ENCODE peak calls at places on chromosomes 12 and 14, in four cellular contexts. One of them, this sample, is unnamed.

GRCh38 chr14:59085207-59085739 is 103.2 kb upstream of the DAAM1 start:
- DNase-seq in OCI-LY7: no peak
- DNase-seq in stromal cell of bone marrow: no peak
- DNase-seq in GM10248: no peak
- DNase-seq in this sample: no peak

GRCh38 chr14:64723691-64724577 is 19.7 kb downstream of the PLEKHG3 start:
- DNase-seq in OCI-LY7: no peak
- DNase-seq in stromal cell of bone marrow: no peak
- DNase-seq in GM10248: no peak
- DNase-seq in this sample: no peak

GRCh38 chr12:124236651-124237050 is 58.2 kb upstream of the RFLNA start:
- DNase-seq in OCI-LY7: no peak
- DNase-seq in stromal cell of bone marrow: peak; percentile 34
- DNase-seq in GM10248: no peak
- DNase-seq in this sample: no peak

GRCh38 chr12:46386360-46386867 is 13.8 kb upstream of the SLC38A2 start:
- DNase-seq in OCI-LY7: no peak
- DNase-seq in stromal cell of bone marrow: peak; percentile 93
- DNase-seq in GM10248: no peak
- DNase-seq in this sample: no peak

GRCh38 chr14:93115920-93116675 is at the start of gene ITPK1:
- DNase-seq in OCI-LY7: peak; percentile 80
- DNase-seq in stromal cell of bone marrow: peak; percentile 33
- DNase-seq in GM10248: peak; percentile 83
- DNase-seq in this sample: peak; percentile 90

GRCh38 chr14:100398044-100398443 is 74.9 kb downstream of the SLC25A47 start:
- DNase-seq in OCI-LY7: no peak
- DNase-seq in stromal cell of bone marrow: no peak
- DNase-seq in GM10248: no peak
- DNase-seq in this sample: no peak

GRCh38 chr12:131106542-131106941 is 152.8 kb downstream of the ADGRD1 start:
- DNase-seq in OCI-LY7: no peak
- DNase-seq in stromal cell of bone marrow: no peak
- DNase-seq in GM10248: no peak
- DNase-seq in this sample: no peak

GRCh38 chr12:10069099-10069498 is 29.7 kb downstream of the CLEC1A start:
- DNase-seq in OCI-LY7: no peak
- DNase-seq in stromal cell of bone marrow: peak; percentile 18
- DNase-seq in GM10248: no peak
- DNase-seq in this sample: no peak

GRCh38 chr12:108657130-108657745 is 23.5 kb upstream of the SELPLG start:
- DNase-seq in OCI-LY7: no peak
- DNase-seq in stromal cell of bone marrow: no peak
- DNase-seq in GM10248: no peak
- DNase-seq in this sample: no peak

GRCh38 chr12:109269428-109269827 is 39.7 kb downstream of the FOXN4 start:
- DNase-seq in OCI-LY7: no peak
- DNase-seq in stromal cell of bone marrow: no peak
- DNase-seq in GM10248: no peak
- DNase-seq in this sample: no peak

GRCh38 chr14:20477211-20477876 is 8.1 kb downstream of the PNP start:
- DNase-seq in OCI-LY7: peak; percentile 51
- DNase-seq in stromal cell of bone marrow: no peak
- DNase-seq in GM10248: no peak
- DNase-seq in this sample: no peak

GRCh38 chr12:41008472-41008871 is 179.6 kb upstream of the PDZRN4 start:
- DNase-seq in OCI-LY7: no peak
- DNase-seq in stromal cell of bone marrow: no peak
- DNase-seq in GM10248: no peak
- DNase-seq in this sample: no peak

GRCh38 chr14:64845878-64846277 is 33.8 kb downstream of the SPTB start:
- DNase-seq in OCI-LY7: no peak
- DNase-seq in stromal cell of bone marrow: no peak
- DNase-seq in GM10248: no peak
- DNase-seq in this sample: no peak

GRCh38 chr14:24403294-24404013 is 4.7 kb downstream of the NYNRIN start:
- DNase-seq in OCI-LY7: no peak
- DNase-seq in stromal cell of bone marrow: no peak
- DNase-seq in GM10248: no peak
- DNase-seq in this sample: no peak

GRCh38 chr14:75591331-75591946 is 13.0 kb downstream of the FLVCR2 start:
- DNase-seq in OCI-LY7: no peak
- DNase-seq in stromal cell of bone marrow: no peak
- DNase-seq in GM10248: no peak
- DNase-seq in this sample: no peak

GRCh38 chr12:19630536-19630935 is 191.2 kb downstream of the AEBP2 start:
- DNase-seq in OCI-LY7: no peak
- DNase-seq in stromal cell of bone marrow: no peak
- DNase-seq in GM10248: no peak
- DNase-seq in this sample: no peak

GRCh38 chr12:132222096-132222807 is 78.0 kb downstream of the NOC4L start:
- DNase-seq in OCI-LY7: peak; percentile 75
- DNase-seq in stromal cell of bone marrow: no peak
- DNase-seq in GM10248: no peak
- DNase-seq in this sample: no peak

GRCh38 chr14:23663711-23664110 is 27.5 kb downstream of the DHRS2 start:
- DNase-seq in OCI-LY7: no peak
- DNase-seq in stromal cell of bone marrow: no peak
- DNase-seq in GM10248: no peak
- DNase-seq in this sample: no peak

GRCh38 chr14:105311838-105312237 is 2.7 kb upstream of the PACS2 start:
- DNase-seq in OCI-LY7: no peak
- DNase-seq in stromal cell of bone marrow: no peak
- DNase-seq in GM10248: no peak
- DNase-seq in this sample: no peak

GRCh38 chr14:35374273-35374681 is 30.3 kb downstream of the NFKBIA start:
- DNase-seq in OCI-LY7: no peak
- DNase-seq in stromal cell of bone marrow: peak; percentile 97
- DNase-seq in GM10248: no peak
- DNase-seq in this sample: no peak

GRCh38 chr14:24054646-24055045 is 2.8 kb downstream of the CARMIL3 start:
- DNase-seq in OCI-LY7: no peak
- DNase-seq in stromal cell of bone marrow: no peak
- DNase-seq in GM10248: no peak
- DNase-seq in this sample: no peak

GRCh38 chr12:66129934-66130266 is 650 bp downstream of the LLPH start:
- DNase-seq in OCI-LY7: no peak
- DNase-seq in stromal cell of bone marrow: no peak
- DNase-seq in GM10248: no peak
- DNase-seq in this sample: peak; percentile 17

GRCh38 chr14:71591929-71592328 is 340.3 kb upstream of the RGS6 start:
- DNase-seq in OCI-LY7: peak; percentile 59
- DNase-seq in stromal cell of bone marrow: peak; percentile 56
- DNase-seq in GM10248: no peak
- DNase-seq in this sample: no peak

GRCh38 chr12:54135621-54136027 is 53.2 kb downstream of the SMUG1 start:
- DNase-seq in OCI-LY7: no peak
- DNase-seq in stromal cell of bone marrow: no peak
- DNase-seq in GM10248: no peak
- DNase-seq in this sample: no peak

GRCh38 chr12:94982456-94982855 is 21.0 kb downstream of the NDUFA12 start:
- DNase-seq in OCI-LY7: no peak
- DNase-seq in stromal cell of bone marrow: no peak
- DNase-seq in GM10248: no peak
- DNase-seq in this sample: no peak

GRCh38 chr12:108854055-108854452 is 3.3 kb downstream of the SSH1 start:
- DNase-seq in OCI-LY7: no peak
- DNase-seq in stromal cell of bone marrow: peak; percentile 95
- DNase-seq in GM10248: no peak
- DNase-seq in this sample: no peak

GRCh38 chr14:80973918-80974317 is 18.5 kb downstream of the TSHR start:
- DNase-seq in OCI-LY7: no peak
- DNase-seq in stromal cell of bone marrow: no peak
- DNase-seq in GM10248: no peak
- DNase-seq in this sample: no peak

GRCh38 chr14:105021656-105022275 is 883 bp upstream of the CDCA4 start:
- DNase-seq in OCI-LY7: peak; percentile 64
- DNase-seq in stromal cell of bone marrow: no peak
- DNase-seq in GM10248: no peak
- DNase-seq in this sample: peak; percentile 53

GRCh38 chr12:28933864-28934527 is 215.1 kb upstream of the FAR2 start:
- DNase-seq in OCI-LY7: no peak
- DNase-seq in stromal cell of bone marrow: no peak
- DNase-seq in GM10248: no peak
- DNase-seq in this sample: no peak

GRCh38 chr12:118714051-118714460 is 267.3 kb upstream of the SRRM4 start:
- DNase-seq in OCI-LY7: peak; percentile 71
- DNase-seq in stromal cell of bone marrow: no peak
- DNase-seq in GM10248: peak; percentile 51
- DNase-seq in this sample: peak; percentile 68

GRCh38 chr14:105617201-105617777 is 90.9 kb downstream of the TMEM121 start:
- DNase-seq in OCI-LY7: no peak
- DNase-seq in stromal cell of bone marrow: no peak
- DNase-seq in GM10248: peak; percentile 25
- DNase-seq in this sample: peak; percentile 50

GRCh38 chr12:65557425-65558167 is 266.7 kb upstream of the HMGA2 start:
- DNase-seq in OCI-LY7: no peak
- DNase-seq in stromal cell of bone marrow: no peak
- DNase-seq in GM10248: no peak
- DNase-seq in this sample: no peak

GRCh38 chr14:100078997-100079561 is 13.9 kb downstream of the EVL start:
- DNase-seq in OCI-LY7: no peak
- DNase-seq in stromal cell of bone marrow: peak; percentile 57
- DNase-seq in GM10248: peak; percentile 39
- DNase-seq in this sample: peak; percentile 36

GRCh38 chr14:100098171-100098570 is 32.9 kb downstream of the EVL start:
- DNase-seq in OCI-LY7: no peak
- DNase-seq in stromal cell of bone marrow: no peak
- DNase-seq in GM10248: no peak
- DNase-seq in this sample: no peak

GRCh38 chr12:28374556-28374955 is 184.3 kb downstream of the CCDC91 start:
- DNase-seq in OCI-LY7: no peak
- DNase-seq in stromal cell of bone marrow: no peak
- DNase-seq in GM10248: no peak
- DNase-seq in this sample: no peak

GRCh38 chr14:104331871-104332605 is 193.7 kb downstream of the KIF26A start:
- DNase-seq in OCI-LY7: peak; percentile 4
- DNase-seq in stromal cell of bone marrow: no peak
- DNase-seq in GM10248: no peak
- DNase-seq in this sample: no peak

GRCh38 chr12:53098354-53098981 is 1.0 kb downstream of the IGFBP6 start:
- DNase-seq in OCI-LY7: no peak
- DNase-seq in stromal cell of bone marrow: peak; percentile 86
- DNase-seq in GM10248: peak; percentile 17
- DNase-seq in this sample: peak; percentile 39

GRCh38 chr14:104935026-104935650 is 10.5 kb downstream of the PLD4 start:
- DNase-seq in OCI-LY7: no peak
- DNase-seq in stromal cell of bone marrow: no peak
- DNase-seq in GM10248: peak; percentile 9
- DNase-seq in this sample: no peak

GRCh38 chr12:121789233-121789781 is 4.2 kb downstream of the RHOF start:
- DNase-seq in OCI-LY7: peak; percentile 65
- DNase-seq in stromal cell of bone marrow: no peak
- DNase-seq in GM10248: no peak
- DNase-seq in this sample: no peak

GRCh38 chr14:65028937-65029336 is 42.2 kb downstream of the FNTB start:
- DNase-seq in OCI-LY7: no peak
- DNase-seq in stromal cell of bone marrow: no peak
- DNase-seq in GM10248: no peak
- DNase-seq in this sample: no peak